ENCODE peak calls at places on chromosomes 12 and 14, in eight cellular contexts. G is IMR-90, T is hepatocyte, L is uterus, X is suprapubic skin, S is cardiac muscle cell, M is psoas muscle, R is A673. D is an unnamed sample. For H3K4me1, the result is how much of the 10 kb centered on the place peaks cover.

GRCh38 chr12:47124451-47124850 is 44.7 kb upstream of the AMIGO2 start:
- DNase-seq in G (peak), T (no peak), L (no peak), X (no peak), S (no peak), M (no peak), R (no peak), D (no peak)

GRCh38 chr14:105343194-105343593 is 28.6 kb downstream of the PACS2 start:
- DNase-seq in G (peak), T (no peak), L (no peak), X (no peak), S (no peak), M (no peak), R (peak), D (no peak)

GRCh38 chr14:51304956-51305355 is 64.9 kb downstream of the TMX1 start:
- DNase-seq in G (peak), T (peak), L (no peak), X (no peak), S (peak), M (no peak), R (no peak), D (no peak)

GRCh38 chr12:124592050-124592449 is 24.6 kb upstream of the NCOR2 start:
- DNase-seq in G (peak), T (no peak), L (no peak), X (no peak), S (no peak), M (no peak), R (no peak), D (no peak)

GRCh38 chr12:56280849-56281248 is 14.1 kb downstream of the COQ10A start:
- DNase-seq in G (no peak), T (no peak), L (no peak), X (no peak), S (no peak), M (no peak), R (no peak), D (no peak)

GRCh38 chr12:132450391-132451171 is 39.4 kb upstream of the FBRSL1 start:
- DNase-seq in G (no peak), T (no peak), L (no peak), X (no peak), S (no peak), M (no peak), R (peak), D (no peak)

GRCh38 chr14:80427101-80427500 is 215.8 kb upstream of the DIO2 start:
- DNase-seq in G (peak), T (no peak), L (no peak), X (no peak), S (no peak), M (no peak), R (no peak), D (no peak)

GRCh38 chr12:617304-617915 is 45.8 kb downstream of the NINJ2 start:
- DNase-seq in G (peak), T (peak), L (no peak), X (no peak), S (no peak), M (peak), R (no peak), D (no peak)

GRCh38 chr12:21354641-21355040 is 18.1 kb upstream of the IAPP start:
- DNase-seq in G (no peak), T (no peak), L (no peak), X (no peak), S (no peak), M (no peak), R (no peak), D (no peak)

GRCh38 chr14:61716956-61717355 is 21.6 kb downstream of the HIF1A start:
- DNase-seq in G (no peak), T (no peak), L (no peak), X (no peak), S (no peak), M (no peak), R (no peak), D (no peak)

GRCh38 chr14:61719344-61720301 is 24.3 kb downstream of the HIF1A start:
- DNase-seq in G (no peak), T (no peak), L (no peak), X (no peak), S (no peak), M (no peak), R (no peak), D (no peak)

GRCh38 chr14:61724133-61724532 is 28.8 kb downstream of the HIF1A start:
- DNase-seq in G (no peak), T (no peak), L (no peak), X (no peak), S (no peak), M (no peak), R (no peak), D (no peak)

GRCh38 chr14:61718039-61718438 is 22.7 kb downstream of the HIF1A start:
- DNase-seq in G (no peak), T (no peak), L (no peak), X (no peak), S (no peak), M (no peak), R (no peak), D (peak)

GRCh38 chr14:61720302-61720677 is 25.0 kb downstream of the HIF1A start:
- DNase-seq in G (no peak), T (peak), L (no peak), X (no peak), S (no peak), M (no peak), R (no peak), D (no peak)
- H3K4me1 ChIP-seq in G (under half), T (under half), L (under half), X (under half), S (under half), M (under half), R (under half), D (under half)

DNA sequence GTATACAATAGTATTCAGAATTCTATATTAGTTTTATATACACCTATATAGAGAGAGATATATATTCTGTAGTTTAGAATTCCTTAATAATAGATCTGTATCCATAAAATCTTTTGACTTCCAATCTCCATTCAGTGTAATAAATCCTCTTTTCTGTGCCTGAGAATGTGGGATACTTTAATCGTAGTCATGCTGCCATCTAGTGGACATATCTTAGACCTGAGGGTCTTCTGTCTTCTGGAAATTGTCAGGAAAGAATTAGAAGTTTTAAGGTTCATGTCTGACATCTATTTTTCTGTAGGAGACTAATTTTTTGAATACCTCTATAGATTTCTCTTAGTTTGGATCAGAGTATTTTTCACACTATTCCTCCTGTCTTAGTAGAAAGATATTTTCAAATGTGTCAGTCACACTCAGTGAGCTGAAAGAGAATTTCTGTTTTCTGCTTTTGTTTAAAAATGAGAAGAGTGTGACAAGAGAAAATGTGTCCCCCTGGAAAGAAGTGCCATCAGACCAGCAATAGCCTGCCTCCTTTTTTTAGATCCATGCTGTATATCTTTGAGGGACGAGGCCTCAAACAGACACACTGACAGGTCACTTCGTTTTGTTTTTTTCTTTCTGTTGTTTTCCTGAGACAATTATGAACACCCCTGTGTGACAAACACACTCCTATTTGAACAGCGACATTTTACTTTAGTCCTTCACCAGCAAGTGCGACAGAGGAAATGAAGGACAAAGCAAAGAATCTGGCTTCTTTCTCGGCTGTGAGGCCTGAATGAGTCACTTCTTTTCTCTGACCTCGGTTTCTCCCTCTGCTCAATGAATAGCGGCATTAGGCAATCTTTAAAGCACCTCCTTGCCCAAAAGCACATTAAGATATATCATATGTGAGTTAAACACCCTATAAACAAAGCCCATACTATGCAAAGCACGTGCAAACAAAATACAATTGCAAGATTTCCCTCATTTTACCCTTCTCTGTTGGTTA is 96.3 kb downstream of the GALC start:
- DNase-seq in G (peak), T (peak), L (no peak), X (no peak), S (peak), M (no peak), R (peak), D (peak)
- TF ChIP-seq CTCF in G (peak), T (peak), L (peak), X (no peak), S (peak), M (peak), R (peak), D (peak)

GRCh38 chr12:11832100-11832499 is 182.6 kb downstream of the ETV6 start:
- DNase-seq in G (no peak), T (no peak), L (no peak), X (no peak), S (no peak), M (no peak), R (no peak), D (no peak)
- H3K27ac ChIP-seq in G (no peak), T (no peak), L (no peak), X (no peak), S (peak), M (no peak), R (no peak), D (no peak)

DNA sequence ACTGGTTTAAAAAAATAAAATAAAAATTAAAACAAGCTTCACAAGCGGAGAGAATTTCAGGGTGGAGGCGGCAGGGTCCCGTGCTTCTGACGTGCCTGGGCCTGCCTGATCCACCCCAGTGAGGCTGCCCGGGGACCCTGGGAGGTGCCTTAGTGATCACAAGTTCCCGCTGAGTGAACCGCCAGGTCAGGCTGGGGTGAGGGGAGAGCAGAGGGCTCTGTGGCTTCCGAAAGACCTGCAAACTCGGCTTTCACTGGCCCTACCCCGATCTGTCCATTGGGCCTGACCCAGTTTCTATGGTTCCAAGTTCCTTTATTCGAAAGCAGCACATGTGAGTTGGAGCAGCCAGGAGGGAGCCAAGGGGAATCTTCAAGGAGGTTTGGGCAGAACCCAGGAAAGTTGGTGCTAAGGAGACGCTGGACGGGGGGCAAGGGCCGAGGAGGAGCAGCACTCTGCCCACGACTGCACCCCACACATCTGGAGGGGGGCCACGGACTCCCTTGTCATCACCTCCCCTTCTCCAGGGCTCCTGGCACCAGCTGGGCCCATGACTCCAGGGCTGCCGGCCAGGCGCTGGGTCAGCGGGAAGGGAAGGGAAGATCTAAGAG is 12.9 kb downstream of the MMP14 start:
- DNase-seq in G (no peak), T (no peak), L (peak), X (peak), S (no peak), M (peak), R (no peak), D (no peak)
- H3K4me1 ChIP-seq in G (half or more), T (under half), L (half or more), X (half or more), S (under half), M (half or more), R (under half), D (under half)

DNA sequence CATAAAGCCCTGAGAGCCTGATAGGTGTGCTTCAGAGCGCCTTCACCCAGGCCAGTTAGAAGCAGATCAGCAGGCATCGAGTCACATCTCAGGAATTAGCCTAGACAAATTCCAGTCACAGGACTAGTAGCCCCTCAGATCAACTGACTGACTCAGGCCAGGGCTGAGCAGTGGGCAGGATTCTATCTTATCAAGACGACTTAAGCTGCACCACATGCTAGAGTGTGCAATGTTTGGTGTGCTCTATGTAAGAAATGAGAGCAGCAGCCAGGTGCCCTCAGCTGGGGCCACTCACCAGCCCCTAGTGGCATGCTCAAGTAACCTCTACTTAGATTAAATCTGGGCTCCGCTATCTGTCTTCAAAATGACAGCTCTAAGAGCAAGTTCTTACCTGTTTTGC is 19.7 kb upstream of the NGB start:
- DNase-seq in G (peak), T (peak), L (no peak), X (no peak), S (no peak), M (no peak), R (no peak), D (no peak)
- TF ChIP-seq CTCF in G (peak), T (no peak), L (no peak), X (no peak), S (no peak), M (no peak), R (no peak), D (peak)

GRCh38 chr12:65427646-65428045 is 149.2 kb downstream of the MSRB3 start:
- DNase-seq in G (no peak), T (no peak), L (no peak), X (no peak), S (no peak), M (no peak), R (no peak), D (no peak)

GRCh38 chr12:65432606-65433005 is 154.1 kb downstream of the MSRB3 start:
- DNase-seq in G (no peak), T (no peak), L (no peak), X (no peak), S (no peak), M (no peak), R (no peak), D (no peak)

GRCh38 chr12:65434737-65435136 is 156.3 kb downstream of the MSRB3 start:
- DNase-seq in G (no peak), T (no peak), L (no peak), X (no peak), S (no peak), M (no peak), R (no peak), D (no peak)

GRCh38 chr12:65430571-65431306 is 152.3 kb downstream of the MSRB3 start:
- DNase-seq in G (peak), T (no peak), L (no peak), X (no peak), S (no peak), M (no peak), R (peak), D (no peak)
- H3K27ac ChIP-seq in G (peak), T (no peak), L (no peak), X (no peak), S (no peak), M (no peak), R (peak), D (no peak)

DNA sequence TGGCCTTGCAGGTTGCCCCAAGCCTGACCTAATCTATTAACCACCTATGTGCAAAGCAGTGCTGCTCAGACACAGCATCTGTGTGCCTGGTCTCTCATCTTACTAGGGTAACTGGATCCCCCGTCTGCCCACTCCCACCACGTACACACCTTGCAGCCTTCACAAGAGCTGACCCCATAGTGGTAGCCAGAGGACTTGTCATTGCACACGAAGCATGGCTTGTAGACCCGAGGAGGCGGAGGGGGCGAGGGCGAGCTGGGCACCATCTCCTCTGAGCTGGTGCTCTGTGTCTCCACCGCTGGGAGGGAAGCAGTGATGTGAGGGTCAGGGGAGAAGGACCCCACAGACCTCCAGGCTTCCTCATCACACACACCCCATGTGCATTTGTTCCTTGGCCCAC is 8.4 kb upstream of the ITGB7 start:
- DNase-seq in G (no peak), T (no peak), L (no peak), X (no peak), S (no peak), M (no peak), R (no peak), D (no peak)
- H3K4me1 ChIP-seq in G (under half), T (under half), L (under half), X (half or more), S (under half), M (under half), R (under half), D (under half)

GRCh38 chr12:6199211-6199530 is 1.0 kb upstream of the CD9 start:
- DNase-seq in G (no peak), T (no peak), L (no peak), X (no peak), S (no peak), M (no peak), R (no peak), D (no peak)

GRCh38 chr12:6197996-6198395 is 2.2 kb upstream of the CD9 start:
- DNase-seq in G (no peak), T (no peak), L (peak), X (no peak), S (no peak), M (no peak), R (no peak), D (peak)

GRCh38 chr12:6200266-6201198 is at the start of gene CD9:
- DNase-seq in G (no peak), T (peak), L (peak), X (no peak), S (peak), M (peak), R (peak), D (peak)

GRCh38 chr12:6199531-6200265 is 502 bp upstream of the CD9 start:
- DNase-seq in G (no peak), T (peak), L (peak), X (no peak), S (peak), M (peak), R (no peak), D (peak)

DNA sequence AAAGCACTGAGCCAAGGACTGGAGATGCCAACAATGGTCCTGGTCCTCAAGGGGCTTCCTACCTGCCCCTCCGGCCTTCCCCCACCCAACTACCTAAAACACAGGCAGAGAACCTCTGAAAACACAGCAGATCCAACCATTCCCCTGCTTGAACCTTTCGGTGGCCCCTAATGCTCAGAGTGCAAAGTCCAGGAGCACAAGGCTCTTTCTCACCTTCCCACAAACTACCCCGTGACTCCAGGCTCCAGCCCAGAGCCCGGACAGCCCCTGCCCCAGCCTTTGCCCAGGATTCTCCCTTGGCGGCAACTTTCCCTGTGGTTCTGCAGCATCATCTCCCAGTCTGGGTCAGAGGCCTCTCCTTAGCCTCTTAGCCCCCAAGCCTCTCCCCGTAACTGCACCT is 1.6 kb upstream of the CD9 start:
- DNase-seq in G (no peak), T (peak), L (no peak), X (no peak), S (no peak), M (no peak), R (no peak), D (no peak)
- TF ChIP-seq CTCF in G (no peak), T (no peak), L (no peak), X (no peak), S (no peak), M (no peak), R (no peak), D (no peak)